ENCODE peak calls at places on chromosome 17, in six cellular contexts. One of them, this sample, is unnamed.

GRCh38 chr17:29595943-29596774 is 3.2 kb downstream of the ANKRD13B start:
- DNase-seq in caudate nucleus: no peak
- DNase-seq in mesenchymal stem cell: no peak
- DNase-seq in NCI-H1092: no peak
- DNase-seq in HFFc6: no peak
- DNase-seq in lower leg skin: peak; percentile 12
- DNase-seq in this sample: no peak

GRCh38 chr17:34254651-34255380 is at the start of gene CCL2:
- DNase-seq in mesenchymal stem cell: peak; percentile 82
- DNase-seq in HFFc6: peak; percentile 78
- DNase-seq in caudate nucleus: no peak
- DNase-seq in lower leg skin: peak; percentile 83
- DNase-seq in NCI-H1092: no peak
- DNase-seq in this sample: peak; percentile 76

GRCh38 chr17:58006563-58006923 is 503 bp downstream of the SRSF1 start:
- DNase-seq in NCI-H1092: peak; percentile 72
- DNase-seq in HFFc6: peak; percentile 46
- DNase-seq in lower leg skin: peak; percentile 82
- DNase-seq in caudate nucleus: no peak
- DNase-seq in mesenchymal stem cell: peak; percentile 83
- DNase-seq in this sample: peak; percentile 78

GRCh38 chr17:59641799-59642484 is 22.2 kb downstream of the CLTC start:
- DNase-seq in lower leg skin: no peak
- DNase-seq in caudate nucleus: no peak
- DNase-seq in NCI-H1092: no peak
- DNase-seq in HFFc6: no peak
- DNase-seq in mesenchymal stem cell: no peak
- DNase-seq in this sample: no peak

GRCh38 chr17:2796164-2797140 is at the start of gene RAP1GAP2:
- DNase-seq in lower leg skin: peak; percentile 64
- DNase-seq in NCI-H1092: no peak
- DNase-seq in mesenchymal stem cell: no peak
- DNase-seq in caudate nucleus: no peak
- DNase-seq in HFFc6: no peak
- DNase-seq in this sample: no peak

GRCh38 chr17:28897769-28898259 is 281 bp upstream of the FLOT2 start:
- DNase-seq in NCI-H1092: no peak
- DNase-seq in caudate nucleus: no peak
- DNase-seq in lower leg skin: no peak
- DNase-seq in mesenchymal stem cell: no peak
- DNase-seq in HFFc6: no peak
- DNase-seq in this sample: no peak

GRCh38 chr17:15342460-15342859 is 1.1 kb upstream of the TEKT3 start:
- DNase-seq in lower leg skin: no peak
- DNase-seq in caudate nucleus: no peak
- DNase-seq in mesenchymal stem cell: peak; percentile 79
- DNase-seq in NCI-H1092: no peak
- DNase-seq in HFFc6: no peak
- DNase-seq in this sample: no peak

GRCh38 chr17:41421116-41421515 is 3.3 kb downstream of the KRT37 start:
- DNase-seq in lower leg skin: peak; percentile 27
- DNase-seq in caudate nucleus: no peak
- DNase-seq in HFFc6: peak; percentile 79
- DNase-seq in NCI-H1092: no peak
- DNase-seq in mesenchymal stem cell: peak; percentile 75
- DNase-seq in this sample: peak; percentile 44

GRCh38 chr17:29443041-29443440 is 52.9 kb downstream of the TAOK1 start:
- DNase-seq in NCI-H1092: no peak
- DNase-seq in lower leg skin: no peak
- DNase-seq in caudate nucleus: no peak
- DNase-seq in mesenchymal stem cell: no peak
- DNase-seq in HFFc6: no peak
- DNase-seq in this sample: no peak

GRCh38 chr17:80498242-80498919 is 22.0 kb upstream of the NPTX1 start:
- DNase-seq in NCI-H1092: no peak
- DNase-seq in mesenchymal stem cell: no peak
- DNase-seq in lower leg skin: no peak
- DNase-seq in HFFc6: no peak
- DNase-seq in caudate nucleus: no peak
- DNase-seq in this sample: no peak

GRCh38 chr17:52537368-52537767 is 378.9 kb upstream of the CA10 start:
- DNase-seq in lower leg skin: no peak
- DNase-seq in caudate nucleus: no peak
- DNase-seq in NCI-H1092: no peak
- DNase-seq in mesenchymal stem cell: no peak
- DNase-seq in HFFc6: no peak
- DNase-seq in this sample: no peak

GRCh38 chr17:79645777-79646088 is 34.9 kb upstream of the RBFOX3 start:
- DNase-seq in mesenchymal stem cell: no peak
- DNase-seq in NCI-H1092: no peak
- DNase-seq in caudate nucleus: no peak
- DNase-seq in HFFc6: no peak
- DNase-seq in lower leg skin: no peak
- DNase-seq in this sample: no peak

GRCh38 chr17:36027776-36028175 is 10.0 kb upstream of the CCL23 start:
- DNase-seq in lower leg skin: no peak
- DNase-seq in caudate nucleus: no peak
- DNase-seq in NCI-H1092: no peak
- DNase-seq in HFFc6: no peak
- DNase-seq in mesenchymal stem cell: no peak
- DNase-seq in this sample: no peak

GRCh38 chr17:34998205-34998604 is 17.9 kb downstream of the LIG3 start:
- DNase-seq in HFFc6: peak; percentile 52
- DNase-seq in mesenchymal stem cell: peak; percentile 75
- DNase-seq in lower leg skin: peak; percentile 42
- DNase-seq in NCI-H1092: peak; percentile 3
- DNase-seq in caudate nucleus: peak; percentile 17
- DNase-seq in this sample: peak; percentile 50

GRCh38 chr17:78392295-78392694 is 13.8 kb downstream of the PGS1 start:
- DNase-seq in NCI-H1092: no peak
- DNase-seq in caudate nucleus: no peak
- DNase-seq in lower leg skin: no peak
- DNase-seq in HFFc6: no peak
- DNase-seq in mesenchymal stem cell: no peak
- DNase-seq in this sample: no peak

GRCh38 chr17:6755731-6756184 is at the start of gene XAF1:
- DNase-seq in HFFc6: peak; percentile 25
- DNase-seq in NCI-H1092: no peak
- DNase-seq in lower leg skin: peak; percentile 35
- DNase-seq in caudate nucleus: no peak
- DNase-seq in mesenchymal stem cell: peak; percentile 69
- DNase-seq in this sample: peak; percentile 4

GRCh38 chr17:29155235-29155965 is 24.8 kb downstream of the MYO18A start:
- DNase-seq in lower leg skin: no peak
- DNase-seq in HFFc6: peak; percentile 71
- DNase-seq in mesenchymal stem cell: peak; percentile 62
- DNase-seq in NCI-H1092: no peak
- DNase-seq in caudate nucleus: no peak
- DNase-seq in this sample: peak; percentile 64

GRCh38 chr17:11628831-11629230 is 30.6 kb downstream of the DNAH9 start:
- DNase-seq in mesenchymal stem cell: no peak
- DNase-seq in HFFc6: no peak
- DNase-seq in caudate nucleus: no peak
- DNase-seq in lower leg skin: no peak
- DNase-seq in NCI-H1092: no peak
- DNase-seq in this sample: no peak

GRCh38 chr17:40110457-40110856 is 10.1 kb upstream of the NR1D1 start:
- DNase-seq in NCI-H1092: no peak
- DNase-seq in HFFc6: no peak
- DNase-seq in caudate nucleus: no peak
- DNase-seq in mesenchymal stem cell: peak; percentile 22
- DNase-seq in lower leg skin: peak; percentile 28
- DNase-seq in this sample: no peak

GRCh38 chr17:48352630-48353029 is 77.4 kb downstream of the SKAP1 start:
- DNase-seq in HFFc6: no peak
- DNase-seq in NCI-H1092: no peak
- DNase-seq in lower leg skin: no peak
- DNase-seq in mesenchymal stem cell: peak; percentile 37
- DNase-seq in caudate nucleus: no peak
- DNase-seq in this sample: peak; percentile 31

GRCh38 chr17:50087246-50087911 is 7.8 kb upstream of the PDK2 start:
- DNase-seq in mesenchymal stem cell: peak; percentile 73
- DNase-seq in NCI-H1092: peak; percentile 51
- DNase-seq in caudate nucleus: no peak
- DNase-seq in HFFc6: peak; percentile 66
- DNase-seq in lower leg skin: peak; percentile 62
- DNase-seq in this sample: peak; percentile 69

GRCh38 chr17:39924691-39925055 is 2.7 kb downstream of the ORMDL3 start:
- DNase-seq in NCI-H1092: no peak
- DNase-seq in caudate nucleus: no peak
- DNase-seq in HFFc6: no peak
- DNase-seq in lower leg skin: no peak
- DNase-seq in mesenchymal stem cell: no peak
- DNase-seq in this sample: no peak

GRCh38 chr17:32330142-32330541 is 11.8 kb downstream of the C17orf75 start:
- DNase-seq in caudate nucleus: no peak
- DNase-seq in NCI-H1092: no peak
- DNase-seq in mesenchymal stem cell: no peak
- DNase-seq in HFFc6: no peak
- DNase-seq in lower leg skin: no peak
- DNase-seq in this sample: no peak

GRCh38 chr17:66849851-66850580 is 15.1 kb downstream of the CACNG5 start:
- DNase-seq in NCI-H1092: no peak
- DNase-seq in mesenchymal stem cell: no peak
- DNase-seq in caudate nucleus: no peak
- DNase-seq in lower leg skin: no peak
- DNase-seq in HFFc6: no peak
- DNase-seq in this sample: no peak

GRCh38 chr17:48726916-48727286 is 1.6 kb downstream of the HOXB13 start:
- DNase-seq in mesenchymal stem cell: no peak
- DNase-seq in NCI-H1092: no peak
- DNase-seq in caudate nucleus: no peak
- DNase-seq in lower leg skin: no peak
- DNase-seq in HFFc6: no peak
- DNase-seq in this sample: no peak

GRCh38 chr17:50863221-50863843 is 2.8 kb downstream of the TOB1 start:
- DNase-seq in mesenchymal stem cell: peak; percentile 53
- DNase-seq in NCI-H1092: no peak
- DNase-seq in caudate nucleus: no peak
- DNase-seq in HFFc6: peak; percentile 23
- DNase-seq in lower leg skin: no peak
- DNase-seq in this sample: peak; percentile 30

GRCh38 chr17:31134526-31134925 is 39.7 kb downstream of the NF1 start:
- DNase-seq in caudate nucleus: no peak
- DNase-seq in lower leg skin: no peak
- DNase-seq in HFFc6: no peak
- DNase-seq in mesenchymal stem cell: no peak
- DNase-seq in NCI-H1092: no peak
- DNase-seq in this sample: no peak

This sample was measured in HCEC 1CT.